ENCODE peak calls at places on chromosomes 7 and 10, in seven cellular contexts. G is left ventricle myocardium superior; B is HEK293T; E is thoracic aorta; I is breast epithelium; Q is effector memory CD4-positive, alpha-beta T cell; K is NAMALWA. X is an unnamed sample.

GRCh38 chr10:72320676-72321247 is 34.0 kb downstream of the DNAJB12 start:
- DNase-seq in Q (peak), E (peak), B (peak), I (peak), K (peak), G (peak), X (peak)

GRCh38 chr7:5633161-5634106 is 148.0 kb downstream of the RNF216 start:
- DNase-seq in I (no peak), G (no peak), K (no peak), E (no peak), B (no peak), Q (no peak), X (no peak)

GRCh38 chr10:60031664-60032063 is 125.3 kb upstream of the CCDC6 start:
- DNase-seq in B (no peak), Q (no peak), E (no peak), I (no peak), K (peak), G (no peak), X (no peak)

GRCh38 chr7:6276911-6277408 is 4.5 kb upstream of the CYTH3 start:
- DNase-seq in K (no peak), B (no peak), I (no peak), E (no peak), G (no peak), Q (no peak), X (no peak)

GRCh38 chr10:133125901-133126300 is 34.1 kb upstream of the KNDC1 start:
- DNase-seq in G (peak), Q (no peak), I (no peak), B (no peak), K (no peak), E (no peak), X (no peak)

GRCh38 chr10:17144757-17145156 is 15.1 kb upstream of the CUBN start:
- DNase-seq in Q (no peak), K (no peak), I (no peak), B (no peak), G (no peak), E (no peak), X (no peak)

GRCh38 chr7:108351715-108352114 is 104.5 kb downstream of the NRCAM start:
- DNase-seq in I (no peak), E (no peak), K (no peak), G (no peak), B (no peak), Q (no peak), X (no peak)

GRCh38 chr10:17214486-17214885 is 13.0 kb upstream of the TRDMT1 start:
- DNase-seq in I (no peak), B (no peak), Q (no peak), K (no peak), E (no peak), G (no peak), X (no peak)

GRCh38 chr7:768881-769504 is 41.9 kb upstream of the PRKAR1B start:
- DNase-seq in G (peak), Q (no peak), K (peak), I (no peak), E (no peak), B (no peak), X (no peak)

GRCh38 chr10:11036424-11037011 is 18.8 kb downstream of the CELF2 start:
- DNase-seq in Q (no peak), K (no peak), E (no peak), I (no peak), G (no peak), B (peak), X (no peak)

GRCh38 chr10:84200537-84201243 is 6.4 kb downstream of the CDHR1 start:
- DNase-seq in I (no peak), G (no peak), K (no peak), B (no peak), Q (no peak), E (no peak), X (no peak)

GRCh38 chr7:16634292-16634738 is 11.2 kb downstream of the ANKMY2 start:
- DNase-seq in B (no peak), K (no peak), G (no peak), E (no peak), I (peak), Q (no peak), X (no peak)

GRCh38 chr7:24970676-24971075 is 9.3 kb downstream of the OSBPL3 start:
- DNase-seq in G (no peak), Q (no peak), B (no peak), K (no peak), I (no peak), E (no peak), X (no peak)

GRCh38 chr7:100493476-100494264 is 9.9 kb downstream of the NYAP1 start:
- DNase-seq in B (no peak), G (peak), I (no peak), Q (no peak), K (peak), E (no peak), X (no peak)

GRCh38 chr7:16564909-16565426 is 38.3 kb downstream of the LRRC72 start:
- DNase-seq in I (no peak), K (peak), B (peak), E (no peak), Q (no peak), G (no peak), X (no peak)

GRCh38 chr7:39622609-39623311 is 612 bp upstream of the RALA start:
- DNase-seq in E (no peak), Q (no peak), I (peak), B (no peak), G (no peak), K (no peak), X (peak)

GRCh38 chr7:128884561-128885369 is 22.1 kb downstream of the ATP6V1F start:
- DNase-seq in E (no peak), I (no peak), G (no peak), B (no peak), Q (no peak), K (no peak), X (no peak)

GRCh38 chr7:52498319-52498718 is 537.1 kb upstream of the POM121L12 start:
- DNase-seq in B (no peak), Q (no peak), K (peak), G (no peak), E (no peak), I (no peak), X (no peak)

GRCh38 chr10:4865945-4866661 is 40.1 kb downstream of the AKR1E2 start:
- DNase-seq in G (no peak), Q (no peak), I (no peak), E (no peak), B (no peak), K (no peak), X (no peak)

GRCh38 chr7:49403844-49404243 is 369.6 kb upstream of the VWC2 start:
- DNase-seq in I (peak), G (peak), E (no peak), Q (no peak), B (no peak), K (no peak), X (no peak)

GRCh38 chr7:108455833-108456677 is at the start of gene NRCAM:
- DNase-seq in Q (no peak), G (peak), I (no peak), B (peak), K (no peak), E (no peak), X (no peak)

GRCh38 chr7:13851756-13852155 is 137.7 kb downstream of the ETV1 start:
- DNase-seq in Q (no peak), G (no peak), E (no peak), B (no peak), I (no peak), K (no peak), X (no peak)

GRCh38 chr7:81990395-81990794 is 220.5 kb upstream of the HGF start:
- DNase-seq in Q (no peak), K (no peak), E (no peak), G (no peak), B (no peak), I (no peak), X (no peak)

GRCh38 chr7:22659741-22660140 is 67.3 kb upstream of the IL6 start:
- DNase-seq in I (no peak), Q (no peak), E (no peak), K (no peak), G (no peak), B (no peak), X (no peak)

GRCh38 chr10:78585952-78586351 is 482.8 kb upstream of the ZMIZ1 start:
- DNase-seq in K (no peak), E (no peak), Q (no peak), B (no peak), I (no peak), G (no peak), X (no peak)

GRCh38 chr10:79320785-79321493 is 26.3 kb upstream of the PPIF start:
- DNase-seq in E (no peak), I (no peak), K (no peak), B (no peak), G (no peak), Q (no peak), X (no peak)

GRCh38 chr7:81574723-81575326 is 195.0 kb downstream of the HGF start:
- DNase-seq in I (no peak), K (no peak), G (no peak), Q (no peak), B (no peak), E (no peak), X (no peak)

GRCh38 chr10:121194696-121195523 is 343.7 kb downstream of the WDR11 start:
- DNase-seq in I (no peak), G (no peak), B (no peak), K (no peak), Q (no peak), E (no peak), X (no peak)

GRCh38 chr10:59817806-59818205 is 64.6 kb upstream of the MRLN start:
- DNase-seq in Q (no peak), I (no peak), G (no peak), K (no peak), B (no peak), E (peak), X (no peak)

GRCh38 chr7:24152356-24152755 is 131.6 kb upstream of the NPY start:
- DNase-seq in Q (no peak), G (no peak), K (no peak), B (no peak), E (no peak), I (no peak), X (no peak)

GRCh38 chr7:108251700-108252099 is 121.5 kb upstream of the LAMB4 start:
- DNase-seq in I (no peak), B (no peak), K (no peak), G (no peak), E (no peak), Q (no peak), X (no peak)

GRCh38 chr7:155425011-155425340 is 33.0 kb upstream of the EN2 start:
- DNase-seq in G (no peak), E (no peak), B (no peak), K (no peak), I (no peak), Q (no peak), X (no peak)